ENCODE peak calls at places on chromosomes 13 and 19, in seven cellular contexts. Y, Z, U, D, Q, I and V are unnamed samples.

GRCh38 chr19:2476451-2477140 is 669 bp downstream of the GADD45B start:
- DNase-seq in Y (no peak), Z (no peak), U (no peak), D (no peak), Q (no peak), I (peak), V (peak)

GRCh38 chr19:39670998-39671397 is 15.3 kb downstream of the LGALS16 start:
- DNase-seq in Y (no peak), Z (no peak), U (no peak), D (no peak), Q (no peak), I (no peak), V (no peak)

GRCh38 chr13:50529154-50529882 is 314.2 kb downstream of the DLEU7 start:
- DNase-seq in Y (peak), Z (peak), U (no peak), D (no peak), Q (no peak), I (peak), V (peak)

GRCh38 chr19:8307400-8307964 is 676 bp downstream of the CD320 start:
- DNase-seq in Y (no peak), Z (no peak), U (no peak), D (no peak), Q (no peak), I (no peak), V (peak)

GRCh38 chr13:44768233-44768632 is 192.1 kb upstream of the TSC22D1 start:
- DNase-seq in Y (no peak), Z (no peak), U (no peak), D (no peak), Q (no peak), I (no peak), V (no peak)

GRCh38 chr19:29616541-29616940 is 10.5 kb downstream of the POP4 start:
- DNase-seq in Y (no peak), Z (no peak), U (no peak), D (no peak), Q (no peak), I (no peak), V (no peak)

GRCh38 chr19:37227996-37228395 is 10.0 kb downstream of the ZNF383 start:
- DNase-seq in Y (no peak), Z (peak), U (no peak), D (no peak), Q (peak), I (no peak), V (peak)

GRCh38 chr13:110506859-110507566 is 54.5 kb downstream of the RAB20 start:
- DNase-seq in Y (no peak), Z (no peak), U (peak), D (no peak), Q (no peak), I (no peak), V (peak)

GRCh38 chr13:24716446-24716845 is 36.2 kb downstream of the ATP12A start:
- DNase-seq in Y (no peak), Z (peak), U (no peak), D (no peak), Q (no peak), I (no peak), V (no peak)

GRCh38 chr13:108895220-108895704 is 265.9 kb downstream of the MYO16 start:
- DNase-seq in Y (peak), Z (no peak), U (no peak), D (no peak), Q (no peak), I (no peak), V (no peak)